ENCODE peak calls at places on chromosomes 4 and X, in ten cellular contexts. X is OCI-LY7, L is stomach, F is colonic mucosa, I is ascending aorta, V is Panc1, S is thyroid gland, B is K562, N is left lung, E is IMR-90. J is an unnamed sample.
A peak's percentile ranks its signal among the peaks of the same experiment; 100 is the strongest.

GRCh38 chrX:69369999-69370398 is 134.1 kb upstream of the NALF2 start:
- DNase-seq in I (no peak), L (no peak), V (no peak), X (no peak), B (no peak), F (no peak), N (no peak), S (no peak), E (no peak), J (no peak)

GRCh38 chr4:38011484-38012162 is 51.4 kb downstream of the PTTG2 start:
- DNase-seq in F (no peak), N (no peak), X (no peak), I (no peak), S (no peak), L (no peak), B (no peak), E (no peak), V (no peak), J (no peak)

GRCh38 chrX:40158036-40158706 is 60.4 kb upstream of the BCOR start:
- DNase-seq in V (no peak), L (no peak), E (peak; percentile 17), S (no peak), I (no peak), F (no peak), B (no peak), X (peak; percentile 51), N (no peak), J (no peak)

GRCh38 chr4:54054501-54054900 is 9.9 kb downstream of the CHIC2 start:
- DNase-seq in V (no peak), N (no peak), I (no peak), S (no peak), E (no peak), B (no peak), F (no peak), X (no peak), L (no peak), J (no peak)

GRCh38 chr4:98929341-98930267 is 671 bp upstream of the EIF4E start:
- DNase-seq in S (peak; percentile 51), X (peak; percentile 24), E (peak; percentile 98), V (peak; percentile 86), B (peak; percentile 58), F (peak; percentile 74), N (peak; percentile 80), I (peak; percentile 96), L (peak; percentile 71), J (peak; percentile 85)

GRCh38 chr4:55021214-55021613 is 104.2 kb downstream of the KDR start:
- DNase-seq in N (no peak), V (no peak), E (no peak), L (no peak), B (no peak), X (no peak), I (no peak), F (no peak), S (no peak), J (no peak)

GRCh38 chr4:153232768-153233167 is 28.5 kb downstream of the TRIM2 start:
- DNase-seq in E (no peak), I (no peak), N (peak; percentile 56), S (peak; percentile 72), X (peak; percentile 30), V (no peak), L (peak; percentile 50), B (no peak), F (peak; percentile 68), J (no peak)

GRCh38 chrX:12974797-12975669 is at the start of gene TMSB4X:
- DNase-seq in F (peak; percentile 90), E (peak; percentile 74), N (peak; percentile 88), L (peak; percentile 87), V (no peak), S (peak; percentile 73), B (peak; percentile 73), X (peak; percentile 87), I (peak; percentile 91), J (peak; percentile 89)

GRCh38 chr4:8434251-8435073 is 6.1 kb downstream of the ACOX3 start:
- DNase-seq in X (no peak), S (peak; percentile 51), E (no peak), N (no peak), B (no peak), L (no peak), V (no peak), I (no peak), F (no peak), J (no peak)
- H3K27ac ChIP-seq in X (peak overlapping the region; percentile 78), S (peak overlapping the region; percentile 82), E (no peak overlapping the region), N (no peak overlapping the region), B (no peak overlapping the region), L (peak overlapping the region; percentile 76), V (no peak overlapping the region), I (no peak overlapping the region), F (no peak overlapping the region), J (no peak overlapping the region)

DNA sequence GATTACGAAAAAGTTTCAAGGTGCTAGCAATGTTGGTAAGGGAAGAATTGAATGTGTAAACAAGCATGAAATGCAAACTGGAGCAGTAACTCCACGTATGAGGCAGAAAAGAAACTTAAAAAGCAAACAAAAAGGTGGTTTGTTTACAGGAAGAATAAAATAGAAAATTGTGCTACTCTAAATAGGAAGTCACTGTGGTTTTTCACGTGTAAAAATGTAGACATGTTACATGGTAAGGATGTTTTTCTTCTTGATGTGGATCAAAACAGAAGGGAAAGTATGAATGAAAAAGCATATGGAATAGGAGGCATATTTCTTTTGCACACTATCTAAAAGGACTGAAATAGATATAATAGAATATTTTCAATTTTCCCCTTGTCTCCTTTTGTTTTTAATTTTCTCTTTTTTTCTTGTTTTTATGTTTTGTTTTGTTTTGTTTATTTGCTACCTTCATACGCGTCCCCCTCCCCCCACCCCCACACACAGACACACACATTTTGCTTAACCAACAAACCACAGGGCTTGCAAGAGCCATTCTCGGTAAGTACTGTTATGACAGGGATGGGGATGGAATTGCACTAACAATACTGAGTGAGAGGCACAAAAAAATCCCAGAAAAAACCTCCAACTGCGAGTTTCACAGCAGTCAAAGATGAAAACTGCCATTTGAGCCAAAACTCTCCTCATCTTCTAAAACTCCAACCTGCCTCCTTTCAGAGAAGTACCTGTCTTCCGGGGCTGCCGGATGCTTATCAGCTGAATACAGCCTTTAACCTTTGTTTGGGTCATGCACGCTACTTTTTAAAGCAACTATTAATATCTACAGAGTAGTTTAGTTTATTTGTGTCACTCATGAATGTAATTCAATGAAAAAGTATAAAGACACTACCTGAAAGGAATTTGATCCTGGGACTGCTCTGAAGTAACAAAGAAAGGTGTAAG is 135.8 kb downstream of the IL15 start:
- DNase-seq in B (no peak), L (no peak), X (no peak), V (no peak), S (no peak), F (no peak), I (no peak), E (no peak), N (no peak), J (no peak)
- H3K9me3 ChIP-seq in B (no peaks in the 10 kb centered on the region), L (no peaks in the 10 kb centered on the region), X (no peaks in the 10 kb centered on the region), V (no peaks in the 10 kb centered on the region), S (no peaks in the 10 kb centered on the region), F (no peaks in the 10 kb centered on the region), I (no peaks in the 10 kb centered on the region), E (no peaks in the 10 kb centered on the region), N (no peaks in the 10 kb centered on the region), J (no peaks in the 10 kb centered on the region)

GRCh38 chrX:16851827-16852226 is 18.3 kb downstream of the RBBP7 start:
- DNase-seq in V (no peak), N (no peak), S (no peak), F (no peak), B (no peak), E (no peak), X (no peak), I (no peak), L (no peak), J (no peak)

GRCh38 chrX:16855363-16856075 is 14.6 kb downstream of the RBBP7 start:
- DNase-seq in E (no peak), X (no peak), N (no peak), S (peak; percentile 12), B (no peak), L (no peak), I (no peak), F (no peak), V (no peak), J (no peak)

GRCh38 chrX:16852617-16853179 is 17.5 kb downstream of the RBBP7 start:
- DNase-seq in B (no peak), X (no peak), V (no peak), S (no peak), E (no peak), I (no peak), N (no peak), L (no peak), F (no peak), J (no peak)

GRCh38 chrX:16851421-16851820 is 18.7 kb downstream of the RBBP7 start:
- DNase-seq in X (no peak), B (no peak), L (no peak), N (no peak), S (no peak), E (peak; percentile 27), I (no peak), F (no peak), V (no peak), J (peak; percentile 74)

DNA sequence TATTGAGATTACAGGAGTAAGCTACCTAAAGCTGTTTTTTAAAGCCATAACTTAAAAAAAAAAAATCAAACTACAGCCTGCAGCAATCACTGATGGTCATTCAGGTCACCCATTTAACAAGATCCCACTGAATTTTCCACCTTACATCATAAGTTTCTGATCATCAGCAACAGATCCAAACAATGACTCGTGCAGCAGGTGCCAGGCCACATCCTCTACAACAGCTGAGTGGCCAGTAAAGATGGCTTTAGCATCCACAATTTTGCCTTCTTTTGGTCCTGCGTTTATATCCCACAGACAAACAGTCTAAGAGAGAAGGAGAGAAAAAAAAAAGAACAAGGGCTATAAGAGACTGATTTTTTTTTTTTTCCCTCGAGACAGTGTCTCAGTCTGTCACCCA is 16.6 kb downstream of the RBBP7 start:
- DNase-seq in I (no peak), B (no peak), F (no peak), E (peak; percentile 46), L (no peak), S (no peak), V (no peak), X (no peak), N (no peak), J (no peak)
- H3K36me3 ChIP-seq in I (peaks cover 26% of the 10 kb centered on the region), B (peaks cover 97% of the 10 kb centered on the region), F (no peaks in the 10 kb centered on the region), E (peaks cover 26% of the 10 kb centered on the region), L (peaks cover 77% of the 10 kb centered on the region), S (peaks cover 9% of the 10 kb centered on the region), V (peaks cover 11% of the 10 kb centered on the region), X (peaks cover 100% of the 10 kb centered on the region), N (peaks cover 37% of the 10 kb centered on the region), J (no peaks in the 10 kb centered on the region)

GRCh38 chrX:17374619-17375360 is at the start of gene NHS:
- DNase-seq in X (no peak), N (peak; percentile 36), V (no peak), B (peak; percentile 31), I (peak; percentile 83), E (peak; percentile 63), S (peak; percentile 69), L (peak; percentile 65), F (peak; percentile 70), J (peak; percentile 66)

GRCh38 chrX:17376381-17377046 is 1.5 kb downstream of the NHS start:
- DNase-seq in B (no peak), X (no peak), E (no peak), L (no peak), S (peak; percentile 14), I (no peak), N (no peak), V (no peak), F (peak; percentile 24), J (peak; percentile 25)

GRCh38 chrX:17377047-17377692 is 2.2 kb downstream of the NHS start:
- DNase-seq in S (peak; percentile 32), B (no peak), I (peak; percentile 77), F (peak; percentile 38), V (no peak), L (peak; percentile 48), N (peak; percentile 32), X (no peak), E (peak; percentile 61), J (peak; percentile 60)

GRCh38 chrX:17375631-17376380 is 806 bp downstream of the NHS start:
- DNase-seq in E (peak; percentile 22), N (peak; percentile 30), I (no peak), V (no peak), F (no peak), L (peak; percentile 33), S (peak; percentile 19), X (no peak), B (no peak), J (peak; percentile 55)

GRCh38 chrX:17375361-17375630 is 296 bp downstream of the NHS start:
- DNase-seq in L (no peak), F (peak; percentile 19), I (no peak), N (no peak), E (no peak), S (peak; percentile 7), B (no peak), X (no peak), V (no peak), J (no peak)
- H3K27ac ChIP-seq in L (peak overlapping the region; percentile 66), F (peak overlapping the region; percentile 7), I (peak overlapping the region; percentile 31), N (no peak overlapping the region), E (peak overlapping the region; percentile 20), S (peak overlapping the region; percentile 36), B (no peak overlapping the region), X (no peak overlapping the region), V (no peak overlapping the region), J (peak overlapping the region; percentile 48)

J was measured in adrenal gland.